ENCODE peak calls at places on chromosomes 2 and 18, in five cellular contexts. One of them, this sample, is unnamed.

GRCh38 chr2:171434671-171434980 is 600 bp downstream of the DCAF17 start:
- DNase-seq in CD8-positive, alpha-beta T cell: no peak
- DNase-seq in cardiac muscle cell: no peak
- DNase-seq in prostate gland: peak; percentile 68
- DNase-seq in heart right ventricle: peak; percentile 53
- DNase-seq in this sample: no peak

GRCh38 chr18:26304511-26304910 is 78.3 kb downstream of the TAF4B start:
- DNase-seq in CD8-positive, alpha-beta T cell: no peak
- DNase-seq in cardiac muscle cell: no peak
- DNase-seq in prostate gland: no peak
- DNase-seq in heart right ventricle: no peak
- DNase-seq in this sample: no peak

GRCh38 chr18:26268454-26268853 is 42.2 kb downstream of the TAF4B start:
- DNase-seq in CD8-positive, alpha-beta T cell: no peak
- DNase-seq in cardiac muscle cell: no peak
- DNase-seq in prostate gland: no peak
- DNase-seq in heart right ventricle: no peak
- DNase-seq in this sample: no peak

GRCh38 chr18:76621184-76621583 is 126.1 kb upstream of the ZNF516 start:
- DNase-seq in CD8-positive, alpha-beta T cell: no peak
- DNase-seq in cardiac muscle cell: no peak
- DNase-seq in prostate gland: no peak
- DNase-seq in heart right ventricle: no peak
- DNase-seq in this sample: no peak

GRCh38 chr2:237254369-237254861 is 159.5 kb downstream of the COL6A3 start:
- DNase-seq in CD8-positive, alpha-beta T cell: no peak
- DNase-seq in cardiac muscle cell: peak; percentile 2
- DNase-seq in prostate gland: no peak
- DNase-seq in heart right ventricle: no peak
- DNase-seq in this sample: no peak

GRCh38 chr18:7038330-7038846 is 79.2 kb downstream of the LAMA1 start:
- DNase-seq in CD8-positive, alpha-beta T cell: no peak
- DNase-seq in cardiac muscle cell: peak; percentile 79
- DNase-seq in prostate gland: peak; percentile 88
- DNase-seq in heart right ventricle: peak; percentile 46
- DNase-seq in this sample: peak; percentile 34

GRCh38 chr18:45730832-45731545 is 7.0 kb downstream of the SLC14A1 start:
- DNase-seq in CD8-positive, alpha-beta T cell: no peak
- DNase-seq in cardiac muscle cell: no peak
- DNase-seq in prostate gland: no peak
- DNase-seq in heart right ventricle: no peak
- DNase-seq in this sample: no peak

GRCh38 chr18:57627488-57627887 is 5.9 kb upstream of the NARS1 start:
- DNase-seq in CD8-positive, alpha-beta T cell: no peak
- DNase-seq in cardiac muscle cell: no peak
- DNase-seq in prostate gland: no peak
- DNase-seq in heart right ventricle: no peak
- DNase-seq in this sample: no peak

GRCh38 chr2:40243581-40243980 is 208.3 kb downstream of the SLC8A1 start:
- DNase-seq in CD8-positive, alpha-beta T cell: no peak
- DNase-seq in cardiac muscle cell: peak; percentile 36
- DNase-seq in prostate gland: no peak
- DNase-seq in heart right ventricle: no peak
- DNase-seq in this sample: no peak

GRCh38 chr2:177056540-177056939 is 156.1 kb upstream of the HNRNPA3 start:
- DNase-seq in CD8-positive, alpha-beta T cell: no peak
- DNase-seq in cardiac muscle cell: no peak
- DNase-seq in prostate gland: no peak
- DNase-seq in heart right ventricle: no peak
- DNase-seq in this sample: no peak

GRCh38 chr18:28469946-28470345 is 293.0 kb upstream of the CDH2 start:
- DNase-seq in CD8-positive, alpha-beta T cell: no peak
- DNase-seq in cardiac muscle cell: no peak
- DNase-seq in prostate gland: no peak
- DNase-seq in heart right ventricle: no peak
- DNase-seq in this sample: no peak

GRCh38 chr2:157785866-157786662 is 90.1 kb downstream of the ACVR1 start:
- DNase-seq in CD8-positive, alpha-beta T cell: no peak
- DNase-seq in cardiac muscle cell: peak; percentile 53
- DNase-seq in prostate gland: no peak
- DNase-seq in heart right ventricle: no peak
- DNase-seq in this sample: no peak

GRCh38 chr2:77807531-77808215 is 285.5 kb upstream of the LRRTM4 start:
- DNase-seq in CD8-positive, alpha-beta T cell: no peak
- DNase-seq in cardiac muscle cell: no peak
- DNase-seq in prostate gland: no peak
- DNase-seq in heart right ventricle: no peak
- DNase-seq in this sample: no peak

GRCh38 chr18:74396252-74397204 is 60.6 kb downstream of the DIPK1C start:
- DNase-seq in CD8-positive, alpha-beta T cell: no peak
- DNase-seq in cardiac muscle cell: no peak
- DNase-seq in prostate gland: no peak
- DNase-seq in heart right ventricle: no peak
- DNase-seq in this sample: no peak

GRCh38 chr2:146806295-146807005 is 1038.4 kb upstream of the ACVR2A start:
- DNase-seq in CD8-positive, alpha-beta T cell: no peak
- DNase-seq in cardiac muscle cell: no peak
- DNase-seq in prostate gland: no peak
- DNase-seq in heart right ventricle: no peak
- DNase-seq in this sample: no peak

GRCh38 chr18:919078-919477 is 14.4 kb downstream of the ADCYAP1 start:
- DNase-seq in CD8-positive, alpha-beta T cell: no peak
- DNase-seq in cardiac muscle cell: no peak
- DNase-seq in prostate gland: no peak
- DNase-seq in heart right ventricle: no peak
- DNase-seq in this sample: no peak

GRCh38 chr2:174217883-174218282 is 30.4 kb downstream of the OLA1 start:
- DNase-seq in CD8-positive, alpha-beta T cell: no peak
- DNase-seq in cardiac muscle cell: no peak
- DNase-seq in prostate gland: no peak
- DNase-seq in heart right ventricle: no peak
- DNase-seq in this sample: no peak

GRCh38 chr2:98487806-98488189 is 43.1 kb downstream of the INPP4A start:
- DNase-seq in CD8-positive, alpha-beta T cell: peak; percentile 50
- DNase-seq in cardiac muscle cell: no peak
- DNase-seq in prostate gland: no peak
- DNase-seq in heart right ventricle: no peak
- DNase-seq in this sample: no peak

GRCh38 chr18:45805551-45805950 is 19.9 kb upstream of the SIGLEC15 start:
- DNase-seq in CD8-positive, alpha-beta T cell: no peak
- DNase-seq in cardiac muscle cell: no peak
- DNase-seq in prostate gland: no peak
- DNase-seq in heart right ventricle: no peak
- DNase-seq in this sample: no peak

GRCh38 chr2:162477011-162477410 is 133.1 kb downstream of the GCA start:
- DNase-seq in CD8-positive, alpha-beta T cell: no peak
- DNase-seq in cardiac muscle cell: no peak
- DNase-seq in prostate gland: no peak
- DNase-seq in heart right ventricle: no peak
- DNase-seq in this sample: no peak

GRCh38 chr2:12005886-12006681 is 259.7 kb downstream of the LPIN1 start:
- DNase-seq in CD8-positive, alpha-beta T cell: peak; percentile 59
- DNase-seq in cardiac muscle cell: no peak
- DNase-seq in prostate gland: no peak
- DNase-seq in heart right ventricle: no peak
- DNase-seq in this sample: peak; percentile 9

GRCh38 chr2:182952741-182953450 is 85.4 kb downstream of the NCKAP1 start:
- DNase-seq in CD8-positive, alpha-beta T cell: no peak
- DNase-seq in cardiac muscle cell: no peak
- DNase-seq in prostate gland: no peak
- DNase-seq in heart right ventricle: no peak
- DNase-seq in this sample: no peak

GRCh38 chr2:186632417-186632816 is 42.6 kb downstream of the ITGAV start:
- DNase-seq in CD8-positive, alpha-beta T cell: no peak
- DNase-seq in cardiac muscle cell: no peak
- DNase-seq in prostate gland: no peak
- DNase-seq in heart right ventricle: no peak
- DNase-seq in this sample: no peak

GRCh38 chr18:46676162-46676830 is 19.3 kb upstream of the LOXHD1 start:
- DNase-seq in CD8-positive, alpha-beta T cell: no peak
- DNase-seq in cardiac muscle cell: no peak
- DNase-seq in prostate gland: no peak
- DNase-seq in heart right ventricle: no peak
- DNase-seq in this sample: no peak

GRCh38 chr18:48539406-48540328 is 836 bp downstream of the CTIF start:
- DNase-seq in CD8-positive, alpha-beta T cell: peak; percentile 35
- DNase-seq in cardiac muscle cell: peak; percentile 72
- DNase-seq in prostate gland: no peak
- DNase-seq in heart right ventricle: peak; percentile 29
- DNase-seq in this sample: peak; percentile 68

GRCh38 chr2:31107588-31108300 is 30.5 kb downstream of the GALNT14 start:
- DNase-seq in CD8-positive, alpha-beta T cell: no peak
- DNase-seq in cardiac muscle cell: peak; percentile 59
- DNase-seq in prostate gland: no peak
- DNase-seq in heart right ventricle: no peak
- DNase-seq in this sample: no peak

GRCh38 chr2:84486436-84487115 is 27.5 kb upstream of the SUCLG1 start:
- DNase-seq in CD8-positive, alpha-beta T cell: no peak
- DNase-seq in cardiac muscle cell: no peak
- DNase-seq in prostate gland: peak; percentile 81
- DNase-seq in heart right ventricle: no peak
- DNase-seq in this sample: no peak

GRCh38 chr2:213733893-213734292 is 449.6 kb downstream of the SPAG16 start:
- DNase-seq in CD8-positive, alpha-beta T cell: no peak
- DNase-seq in cardiac muscle cell: no peak
- DNase-seq in prostate gland: no peak
- DNase-seq in heart right ventricle: no peak
- DNase-seq in this sample: no peak

GRCh38 chr2:88188741-88189140 is 18.6 kb downstream of the THNSL2 start:
- DNase-seq in CD8-positive, alpha-beta T cell: no peak
- DNase-seq in cardiac muscle cell: no peak
- DNase-seq in prostate gland: no peak
- DNase-seq in heart right ventricle: no peak
- DNase-seq in this sample: no peak

GRCh38 chr2:97267411-97268074 is 154.6 kb downstream of the ANKRD36 start:
- DNase-seq in CD8-positive, alpha-beta T cell: peak; percentile 4
- DNase-seq in cardiac muscle cell: no peak
- DNase-seq in prostate gland: peak; percentile 4
- DNase-seq in heart right ventricle: no peak
- DNase-seq in this sample: no peak

GRCh38 chr18:12239426-12239825 is 14.7 kb upstream of the CIDEA start:
- DNase-seq in CD8-positive, alpha-beta T cell: no peak
- DNase-seq in cardiac muscle cell: no peak
- DNase-seq in prostate gland: no peak
- DNase-seq in heart right ventricle: no peak
- DNase-seq in this sample: no peak

GRCh38 chr18:48592540-48592939 is 53.7 kb downstream of the CTIF start:
- DNase-seq in CD8-positive, alpha-beta T cell: no peak
- DNase-seq in cardiac muscle cell: no peak
- DNase-seq in prostate gland: no peak
- DNase-seq in heart right ventricle: no peak
- DNase-seq in this sample: peak; percentile 50

GRCh38 chr18:9683418-9684396 is 24.4 kb upstream of the RAB31 start:
- DNase-seq in CD8-positive, alpha-beta T cell: no peak
- DNase-seq in cardiac muscle cell: no peak
- DNase-seq in prostate gland: no peak
- DNase-seq in heart right ventricle: peak; percentile 29
- DNase-seq in this sample: no peak

GRCh38 chr18:3305354-3305762 is 43.4 kb downstream of the MYL12B start:
- DNase-seq in CD8-positive, alpha-beta T cell: peak; percentile 9
- DNase-seq in cardiac muscle cell: no peak
- DNase-seq in prostate gland: peak; percentile 66
- DNase-seq in heart right ventricle: no peak
- DNase-seq in this sample: no peak

GRCh38 chr18:31738460-31739407 is 21.9 kb downstream of the SLC25A52 start:
- DNase-seq in CD8-positive, alpha-beta T cell: no peak
- DNase-seq in cardiac muscle cell: no peak
- DNase-seq in prostate gland: no peak
- DNase-seq in heart right ventricle: no peak
- DNase-seq in this sample: no peak
- H3K27ac ChIP-seq in CD8-positive, alpha-beta T cell: no peak overlapping the region
- H3K27ac ChIP-seq in cardiac muscle cell: no peak overlapping the region
- H3K27ac ChIP-seq in prostate gland: no peak overlapping the region
- H3K27ac ChIP-seq in heart right ventricle: no peak overlapping the region
- H3K27ac ChIP-seq in this sample: no peak overlapping the region

GRCh38 chr2:105873721-105874120 is 129.0 kb downstream of the NCK2 start:
- DNase-seq in CD8-positive, alpha-beta T cell: peak; percentile 54
- DNase-seq in cardiac muscle cell: no peak
- DNase-seq in prostate gland: no peak
- DNase-seq in heart right ventricle: no peak
- DNase-seq in this sample: no peak
- H3K27ac ChIP-seq in CD8-positive, alpha-beta T cell: peak overlapping the region; percentile 1
- H3K27ac ChIP-seq in cardiac muscle cell: no peak overlapping the region
- H3K27ac ChIP-seq in prostate gland: no peak overlapping the region
- H3K27ac ChIP-seq in heart right ventricle: no peak overlapping the region
- H3K27ac ChIP-seq in this sample: no peak overlapping the region

DNA sequence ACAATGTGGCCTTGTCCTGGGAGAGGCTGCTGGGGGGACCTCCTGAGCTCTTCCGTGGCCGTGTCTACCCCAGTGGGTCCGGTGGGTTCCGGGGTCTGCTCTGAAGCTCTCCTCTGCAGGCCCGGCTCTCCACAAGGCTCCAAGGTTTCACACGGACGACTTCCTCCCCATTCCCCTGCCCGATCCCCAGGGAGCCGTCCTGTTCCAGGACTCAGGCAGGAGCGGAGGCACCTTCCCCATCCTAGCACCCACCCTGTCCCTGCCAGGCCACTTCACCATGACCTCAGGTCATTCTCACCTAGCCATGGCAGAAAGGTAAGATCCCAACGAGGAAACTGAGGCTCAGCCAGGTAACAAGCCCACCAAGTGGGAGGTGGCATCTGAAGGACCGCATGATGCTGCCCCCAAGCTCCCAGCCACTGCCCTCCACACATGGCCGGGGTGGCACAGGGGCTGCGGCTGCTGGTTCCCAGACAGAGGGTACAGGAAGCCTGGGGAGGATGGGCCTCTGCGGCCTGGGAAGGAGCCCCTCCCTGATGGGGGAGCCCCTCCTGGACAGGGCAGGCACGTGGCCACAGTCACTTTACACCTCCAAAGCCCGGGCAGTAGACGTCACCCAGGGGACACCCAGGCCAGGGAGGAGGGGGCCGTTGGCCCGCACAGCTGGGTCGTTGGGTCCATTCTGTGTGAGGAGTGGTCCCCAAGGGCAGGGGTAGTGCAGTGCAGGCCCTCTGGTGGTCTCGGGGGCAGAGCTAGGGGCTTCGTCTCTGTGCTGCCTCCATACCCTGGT is 274.0 kb downstream of the NDUFA10 start:
- DNase-seq in CD8-positive, alpha-beta T cell: no peak
- DNase-seq in cardiac muscle cell: no peak
- DNase-seq in prostate gland: no peak
- DNase-seq in heart right ventricle: no peak
- DNase-seq in this sample: no peak
- H3K27ac ChIP-seq in CD8-positive, alpha-beta T cell: no peak overlapping the region
- H3K27ac ChIP-seq in cardiac muscle cell: no peak overlapping the region
- H3K27ac ChIP-seq in prostate gland: no peak overlapping the region
- H3K27ac ChIP-seq in heart right ventricle: no peak overlapping the region
- H3K27ac ChIP-seq in this sample: no peak overlapping the region

DNA sequence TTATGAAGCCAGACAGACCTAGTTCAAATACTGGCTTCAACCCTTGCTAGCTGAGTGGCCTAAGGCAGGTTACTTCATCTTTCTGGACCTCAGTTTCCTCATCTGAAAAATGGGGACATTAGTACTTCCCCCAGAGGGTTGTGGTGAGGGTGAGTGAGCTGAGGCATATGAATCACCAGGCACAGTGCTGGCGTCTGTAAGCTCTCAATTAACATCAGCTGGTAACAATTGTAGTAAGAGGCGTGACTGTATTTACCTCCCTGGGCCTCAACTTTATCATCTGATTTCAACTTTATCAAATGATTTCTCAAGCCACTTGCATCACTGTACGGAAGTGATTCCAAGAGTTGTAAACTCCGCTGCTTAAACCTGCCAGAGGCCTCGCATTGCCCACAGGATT is 53.6 kb upstream of the PKDCC start:
- DNase-seq in CD8-positive, alpha-beta T cell: no peak
- DNase-seq in cardiac muscle cell: no peak
- DNase-seq in prostate gland: no peak
- DNase-seq in heart right ventricle: no peak
- DNase-seq in this sample: no peak
- H3K27ac ChIP-seq in CD8-positive, alpha-beta T cell: no peak overlapping the region
- H3K27ac ChIP-seq in cardiac muscle cell: no peak overlapping the region
- H3K27ac ChIP-seq in prostate gland: no peak overlapping the region
- H3K27ac ChIP-seq in heart right ventricle: no peak overlapping the region
- H3K27ac ChIP-seq in this sample: no peak overlapping the region